ENCODE peak calls at places on chromosomes 3 and 15, in ten cellular contexts. One of them, this sample, is unnamed.

GRCh38 chr3:41175365-41175764 is 23.9 kb upstream of the CTNNB1 start:
- DNase-seq in iris pigment epithelial cell: no peak
- DNase-seq in psoas muscle: no peak
- DNase-seq in neural crest cell: no peak
- DNase-seq in NCI-H1694: no peak
- DNase-seq in type B pancreatic cell: no peak
- DNase-seq in T-helper 2 cell: no peak
- DNase-seq in right cardiac atrium: no peak
- DNase-seq in upper lobe of right lung: no peak
- DNase-seq in stimulated activated naive CD8-positive, alpha-beta T cell treated with anti-CD3 and anti-CD28 coated beads, Interleukin-15, Interleukin-2, amounts not matched to agents 100 U/mL and 50 U/mL, for 24 hours: no peak
- DNase-seq in this sample: no peak

GRCh38 chr3:167091186-167091585 is 288.9 kb downstream of the ZBBX start:
- DNase-seq in iris pigment epithelial cell: peak
- DNase-seq in psoas muscle: no peak
- DNase-seq in neural crest cell: no peak
- DNase-seq in NCI-H1694: no peak
- DNase-seq in type B pancreatic cell: no peak
- DNase-seq in T-helper 2 cell: no peak
- DNase-seq in right cardiac atrium: no peak
- DNase-seq in upper lobe of right lung: no peak
- DNase-seq in stimulated activated naive CD8-positive, alpha-beta T cell treated with anti-CD3 and anti-CD28 coated beads, Interleukin-15, Interleukin-2, amounts not matched to agents 100 U/mL and 50 U/mL, for 24 hours: no peak
- DNase-seq in this sample: no peak

GRCh38 chr3:126858887-126859286 is 124.0 kb upstream of the PLXNA1 start:
- DNase-seq in iris pigment epithelial cell: peak
- DNase-seq in psoas muscle: no peak
- DNase-seq in neural crest cell: no peak
- DNase-seq in NCI-H1694: no peak
- DNase-seq in type B pancreatic cell: no peak
- DNase-seq in T-helper 2 cell: no peak
- DNase-seq in right cardiac atrium: no peak
- DNase-seq in upper lobe of right lung: peak
- DNase-seq in stimulated activated naive CD8-positive, alpha-beta T cell treated with anti-CD3 and anti-CD28 coated beads, Interleukin-15, Interleukin-2, amounts not matched to agents 100 U/mL and 50 U/mL, for 24 hours: no peak
- DNase-seq in this sample: peak

GRCh38 chr3:134359121-134360010 is 14.9 kb downstream of the AMOTL2 start:
- DNase-seq in iris pigment epithelial cell: no peak
- DNase-seq in psoas muscle: no peak
- DNase-seq in neural crest cell: no peak
- DNase-seq in NCI-H1694: peak
- DNase-seq in type B pancreatic cell: no peak
- DNase-seq in T-helper 2 cell: no peak
- DNase-seq in right cardiac atrium: no peak
- DNase-seq in upper lobe of right lung: peak
- DNase-seq in stimulated activated naive CD8-positive, alpha-beta T cell treated with anti-CD3 and anti-CD28 coated beads, Interleukin-15, Interleukin-2, amounts not matched to agents 100 U/mL and 50 U/mL, for 24 hours: no peak
- DNase-seq in this sample: no peak

GRCh38 chr15:35566991-35567390 is 21.0 kb upstream of the DPH6 start:
- DNase-seq in iris pigment epithelial cell: no peak
- DNase-seq in psoas muscle: no peak
- DNase-seq in neural crest cell: no peak
- DNase-seq in NCI-H1694: no peak
- DNase-seq in type B pancreatic cell: no peak
- DNase-seq in T-helper 2 cell: no peak
- DNase-seq in right cardiac atrium: peak
- DNase-seq in upper lobe of right lung: no peak
- DNase-seq in stimulated activated naive CD8-positive, alpha-beta T cell treated with anti-CD3 and anti-CD28 coated beads, Interleukin-15, Interleukin-2, amounts not matched to agents 100 U/mL and 50 U/mL, for 24 hours: no peak
- DNase-seq in this sample: no peak

GRCh38 chr3:36381311-36381956 is 1.1 kb downstream of the STAC start:
- DNase-seq in iris pigment epithelial cell: no peak
- DNase-seq in psoas muscle: no peak
- DNase-seq in neural crest cell: no peak
- DNase-seq in NCI-H1694: no peak
- DNase-seq in type B pancreatic cell: no peak
- DNase-seq in T-helper 2 cell: no peak
- DNase-seq in right cardiac atrium: no peak
- DNase-seq in upper lobe of right lung: no peak
- DNase-seq in stimulated activated naive CD8-positive, alpha-beta T cell treated with anti-CD3 and anti-CD28 coated beads, Interleukin-15, Interleukin-2, amounts not matched to agents 100 U/mL and 50 U/mL, for 24 hours: no peak
- DNase-seq in this sample: no peak

GRCh38 chr3:125055913-125056705 is at the start of gene HEG1:
- DNase-seq in iris pigment epithelial cell: peak
- DNase-seq in psoas muscle: peak
- DNase-seq in neural crest cell: peak
- DNase-seq in NCI-H1694: peak
- DNase-seq in type B pancreatic cell: peak
- DNase-seq in T-helper 2 cell: peak
- DNase-seq in right cardiac atrium: peak
- DNase-seq in upper lobe of right lung: peak
- DNase-seq in stimulated activated naive CD8-positive, alpha-beta T cell treated with anti-CD3 and anti-CD28 coated beads, Interleukin-15, Interleukin-2, amounts not matched to agents 100 U/mL and 50 U/mL, for 24 hours: peak
- DNase-seq in this sample: peak

GRCh38 chr3:100045696-100046095 is 68.6 kb downstream of the FILIP1L start:
- DNase-seq in iris pigment epithelial cell: peak
- DNase-seq in psoas muscle: peak
- DNase-seq in neural crest cell: no peak
- DNase-seq in NCI-H1694: no peak
- DNase-seq in type B pancreatic cell: no peak
- DNase-seq in T-helper 2 cell: no peak
- DNase-seq in right cardiac atrium: peak
- DNase-seq in upper lobe of right lung: peak
- DNase-seq in stimulated activated naive CD8-positive, alpha-beta T cell treated with anti-CD3 and anti-CD28 coated beads, Interleukin-15, Interleukin-2, amounts not matched to agents 100 U/mL and 50 U/mL, for 24 hours: no peak
- DNase-seq in this sample: peak

GRCh38 chr15:65323071-65323511 is 18.6 kb downstream of the RNU5B-1 start:
- DNase-seq in iris pigment epithelial cell: peak
- DNase-seq in psoas muscle: no peak
- DNase-seq in neural crest cell: no peak
- DNase-seq in NCI-H1694: peak
- DNase-seq in type B pancreatic cell: no peak
- DNase-seq in T-helper 2 cell: no peak
- DNase-seq in right cardiac atrium: peak
- DNase-seq in upper lobe of right lung: no peak
- DNase-seq in stimulated activated naive CD8-positive, alpha-beta T cell treated with anti-CD3 and anti-CD28 coated beads, Interleukin-15, Interleukin-2, amounts not matched to agents 100 U/mL and 50 U/mL, for 24 hours: no peak
- DNase-seq in this sample: peak

GRCh38 chr3:126180477-126181397 is at the start of gene ALDH1L1:
- DNase-seq in iris pigment epithelial cell: peak
- DNase-seq in psoas muscle: peak
- DNase-seq in neural crest cell: peak
- DNase-seq in NCI-H1694: no peak
- DNase-seq in type B pancreatic cell: no peak
- DNase-seq in T-helper 2 cell: no peak
- DNase-seq in right cardiac atrium: peak
- DNase-seq in upper lobe of right lung: peak
- DNase-seq in stimulated activated naive CD8-positive, alpha-beta T cell treated with anti-CD3 and anti-CD28 coated beads, Interleukin-15, Interleukin-2, amounts not matched to agents 100 U/mL and 50 U/mL, for 24 hours: no peak
- DNase-seq in this sample: peak

GRCh38 chr15:85858586-85859375 is 64.1 kb upstream of the KLHL25 start:
- DNase-seq in iris pigment epithelial cell: peak
- DNase-seq in psoas muscle: peak
- DNase-seq in neural crest cell: peak
- DNase-seq in NCI-H1694: peak
- DNase-seq in type B pancreatic cell: peak
- DNase-seq in T-helper 2 cell: peak
- DNase-seq in right cardiac atrium: peak
- DNase-seq in upper lobe of right lung: peak
- DNase-seq in stimulated activated naive CD8-positive, alpha-beta T cell treated with anti-CD3 and anti-CD28 coated beads, Interleukin-15, Interleukin-2, amounts not matched to agents 100 U/mL and 50 U/mL, for 24 hours: peak
- DNase-seq in this sample: peak

GRCh38 chr15:31893770-31894169 is 136.5 kb upstream of the CHRNA7 start:
- DNase-seq in iris pigment epithelial cell: no peak
- DNase-seq in psoas muscle: no peak
- DNase-seq in neural crest cell: no peak
- DNase-seq in NCI-H1694: no peak
- DNase-seq in type B pancreatic cell: no peak
- DNase-seq in T-helper 2 cell: no peak
- DNase-seq in right cardiac atrium: no peak
- DNase-seq in upper lobe of right lung: no peak
- DNase-seq in stimulated activated naive CD8-positive, alpha-beta T cell treated with anti-CD3 and anti-CD28 coated beads, Interleukin-15, Interleukin-2, amounts not matched to agents 100 U/mL and 50 U/mL, for 24 hours: no peak
- DNase-seq in this sample: no peak

GRCh38 chr15:33068531-33068990 is 126.0 kb downstream of the FMN1 start:
- DNase-seq in iris pigment epithelial cell: no peak
- DNase-seq in psoas muscle: peak
- DNase-seq in neural crest cell: no peak
- DNase-seq in NCI-H1694: no peak
- DNase-seq in type B pancreatic cell: no peak
- DNase-seq in T-helper 2 cell: no peak
- DNase-seq in right cardiac atrium: peak
- DNase-seq in upper lobe of right lung: peak
- DNase-seq in stimulated activated naive CD8-positive, alpha-beta T cell treated with anti-CD3 and anti-CD28 coated beads, Interleukin-15, Interleukin-2, amounts not matched to agents 100 U/mL and 50 U/mL, for 24 hours: no peak
- DNase-seq in this sample: no peak

GRCh38 chr3:143286392-143287010 is 166.9 kb downstream of the CHST2 start:
- DNase-seq in iris pigment epithelial cell: no peak
- DNase-seq in psoas muscle: no peak
- DNase-seq in neural crest cell: no peak
- DNase-seq in NCI-H1694: no peak
- DNase-seq in type B pancreatic cell: no peak
- DNase-seq in T-helper 2 cell: no peak
- DNase-seq in right cardiac atrium: no peak
- DNase-seq in upper lobe of right lung: no peak
- DNase-seq in stimulated activated naive CD8-positive, alpha-beta T cell treated with anti-CD3 and anti-CD28 coated beads, Interleukin-15, Interleukin-2, amounts not matched to agents 100 U/mL and 50 U/mL, for 24 hours: no peak
- DNase-seq in this sample: no peak

GRCh38 chr3:63974451-63974850 is 48.8 kb downstream of the PSMD6 start:
- DNase-seq in iris pigment epithelial cell: no peak
- DNase-seq in psoas muscle: no peak
- DNase-seq in neural crest cell: no peak
- DNase-seq in NCI-H1694: no peak
- DNase-seq in type B pancreatic cell: no peak
- DNase-seq in T-helper 2 cell: no peak
- DNase-seq in right cardiac atrium: no peak
- DNase-seq in upper lobe of right lung: no peak
- DNase-seq in stimulated activated naive CD8-positive, alpha-beta T cell treated with anti-CD3 and anti-CD28 coated beads, Interleukin-15, Interleukin-2, amounts not matched to agents 100 U/mL and 50 U/mL, for 24 hours: no peak
- DNase-seq in this sample: no peak

GRCh38 chr15:27028836-27029482 is 58.0 kb downstream of the GABRG3 start:
- DNase-seq in iris pigment epithelial cell: no peak
- DNase-seq in psoas muscle: no peak
- DNase-seq in neural crest cell: no peak
- DNase-seq in NCI-H1694: peak
- DNase-seq in type B pancreatic cell: no peak
- DNase-seq in T-helper 2 cell: no peak
- DNase-seq in right cardiac atrium: no peak
- DNase-seq in upper lobe of right lung: no peak
- DNase-seq in stimulated activated naive CD8-positive, alpha-beta T cell treated with anti-CD3 and anti-CD28 coated beads, Interleukin-15, Interleukin-2, amounts not matched to agents 100 U/mL and 50 U/mL, for 24 hours: no peak
- DNase-seq in this sample: peak

GRCh38 chr15:81909229-81910087 is 136.4 kb downstream of the MEX3B start:
- DNase-seq in iris pigment epithelial cell: no peak
- DNase-seq in psoas muscle: no peak
- DNase-seq in neural crest cell: no peak
- DNase-seq in NCI-H1694: no peak
- DNase-seq in type B pancreatic cell: no peak
- DNase-seq in T-helper 2 cell: no peak
- DNase-seq in right cardiac atrium: no peak
- DNase-seq in upper lobe of right lung: no peak
- DNase-seq in stimulated activated naive CD8-positive, alpha-beta T cell treated with anti-CD3 and anti-CD28 coated beads, Interleukin-15, Interleukin-2, amounts not matched to agents 100 U/mL and 50 U/mL, for 24 hours: no peak
- DNase-seq in this sample: no peak

GRCh38 chr3:109132801-109133473 is 3.6 kb upstream of the C3orf85 start:
- DNase-seq in iris pigment epithelial cell: peak
- DNase-seq in psoas muscle: no peak
- DNase-seq in neural crest cell: no peak
- DNase-seq in NCI-H1694: no peak
- DNase-seq in type B pancreatic cell: no peak
- DNase-seq in T-helper 2 cell: no peak
- DNase-seq in right cardiac atrium: no peak
- DNase-seq in upper lobe of right lung: no peak
- DNase-seq in stimulated activated naive CD8-positive, alpha-beta T cell treated with anti-CD3 and anti-CD28 coated beads, Interleukin-15, Interleukin-2, amounts not matched to agents 100 U/mL and 50 U/mL, for 24 hours: no peak
- DNase-seq in this sample: no peak

GRCh38 chr15:27686376-27686775 is 412.7 kb downstream of the OCA2 start:
- DNase-seq in iris pigment epithelial cell: peak
- DNase-seq in psoas muscle: no peak
- DNase-seq in neural crest cell: no peak
- DNase-seq in NCI-H1694: no peak
- DNase-seq in type B pancreatic cell: no peak
- DNase-seq in T-helper 2 cell: no peak
- DNase-seq in right cardiac atrium: no peak
- DNase-seq in upper lobe of right lung: no peak
- DNase-seq in stimulated activated naive CD8-positive, alpha-beta T cell treated with anti-CD3 and anti-CD28 coated beads, Interleukin-15, Interleukin-2, amounts not matched to agents 100 U/mL and 50 U/mL, for 24 hours: no peak
- DNase-seq in this sample: no peak

GRCh38 chr3:13041113-13041776 is 32.0 kb downstream of the IQSEC1 start:
- DNase-seq in iris pigment epithelial cell: no peak
- DNase-seq in psoas muscle: no peak
- DNase-seq in neural crest cell: no peak
- DNase-seq in NCI-H1694: no peak
- DNase-seq in type B pancreatic cell: no peak
- DNase-seq in T-helper 2 cell: no peak
- DNase-seq in right cardiac atrium: peak
- DNase-seq in upper lobe of right lung: no peak
- DNase-seq in stimulated activated naive CD8-positive, alpha-beta T cell treated with anti-CD3 and anti-CD28 coated beads, Interleukin-15, Interleukin-2, amounts not matched to agents 100 U/mL and 50 U/mL, for 24 hours: no peak
- DNase-seq in this sample: no peak